ENCODE peak calls at places on chromosomes 5 and 9, in eight cellular contexts. One of them, this sample, is unnamed.

GRCh38 chr5:132422720-132423442 is 53.4 kb downstream of the SLC22A5 start:
- DNase-seq in stimulated activated CD4-positive, alpha-beta T cell treated with anti-CD3 and anti-CD28 coated beads, Interleukin-4, amount 100 ng/mL, for 24 hours: no peak
- DNase-seq in lung: no peak
- DNase-seq in psoas muscle: no peak
- DNase-seq in tibial artery: no peak
- DNase-seq in omental fat pad: no peak
- DNase-seq in H7: no peak
- DNase-seq in HAP-1: peak; percentile 59
- DNase-seq in this sample: no peak

GRCh38 chr9:28539432-28539831 is 966.2 kb upstream of the C9orf72 start:
- DNase-seq in stimulated activated CD4-positive, alpha-beta T cell treated with anti-CD3 and anti-CD28 coated beads, Interleukin-4, amount 100 ng/mL, for 24 hours: no peak
- DNase-seq in lung: no peak
- DNase-seq in psoas muscle: no peak
- DNase-seq in tibial artery: no peak
- DNase-seq in omental fat pad: no peak
- DNase-seq in H7: no peak
- DNase-seq in HAP-1: no peak
- DNase-seq in this sample: no peak

GRCh38 chr9:121634800-121635261 is 16.6 kb upstream of the DAB2IP start:
- DNase-seq in stimulated activated CD4-positive, alpha-beta T cell treated with anti-CD3 and anti-CD28 coated beads, Interleukin-4, amount 100 ng/mL, for 24 hours: no peak
- DNase-seq in lung: no peak
- DNase-seq in psoas muscle: no peak
- DNase-seq in tibial artery: no peak
- DNase-seq in omental fat pad: no peak
- DNase-seq in H7: peak; percentile 94
- DNase-seq in HAP-1: peak; percentile 62
- DNase-seq in this sample: no peak

GRCh38 chr5:168790037-168790635 is 211.0 kb upstream of the PANK3 start:
- DNase-seq in stimulated activated CD4-positive, alpha-beta T cell treated with anti-CD3 and anti-CD28 coated beads, Interleukin-4, amount 100 ng/mL, for 24 hours: no peak
- DNase-seq in lung: no peak
- DNase-seq in psoas muscle: no peak
- DNase-seq in tibial artery: peak; percentile 82
- DNase-seq in omental fat pad: no peak
- DNase-seq in H7: no peak
- DNase-seq in HAP-1: no peak
- DNase-seq in this sample: peak; percentile 18

GRCh38 chr9:92655366-92655765 is 14.6 kb downstream of the IPPK start:
- DNase-seq in stimulated activated CD4-positive, alpha-beta T cell treated with anti-CD3 and anti-CD28 coated beads, Interleukin-4, amount 100 ng/mL, for 24 hours: no peak
- DNase-seq in lung: no peak
- DNase-seq in psoas muscle: no peak
- DNase-seq in tibial artery: no peak
- DNase-seq in omental fat pad: no peak
- DNase-seq in H7: peak; percentile 24
- DNase-seq in HAP-1: no peak
- DNase-seq in this sample: no peak

GRCh38 chr5:149289307-149289706 is 17.6 kb downstream of the AFAP1L1 start:
- DNase-seq in stimulated activated CD4-positive, alpha-beta T cell treated with anti-CD3 and anti-CD28 coated beads, Interleukin-4, amount 100 ng/mL, for 24 hours: no peak
- DNase-seq in lung: no peak
- DNase-seq in psoas muscle: no peak
- DNase-seq in tibial artery: no peak
- DNase-seq in omental fat pad: no peak
- DNase-seq in H7: no peak
- DNase-seq in HAP-1: no peak
- DNase-seq in this sample: no peak

GRCh38 chr5:393846-394275 is 49.1 kb upstream of the EXOC3 start:
- DNase-seq in stimulated activated CD4-positive, alpha-beta T cell treated with anti-CD3 and anti-CD28 coated beads, Interleukin-4, amount 100 ng/mL, for 24 hours: no peak
- DNase-seq in lung: no peak
- DNase-seq in psoas muscle: no peak
- DNase-seq in tibial artery: peak; percentile 29
- DNase-seq in omental fat pad: no peak
- DNase-seq in H7: peak; percentile 53
- DNase-seq in HAP-1: no peak
- DNase-seq in this sample: no peak

GRCh38 chr5:141753971-141754713 is 72.1 kb upstream of the ARAP3 start:
- DNase-seq in stimulated activated CD4-positive, alpha-beta T cell treated with anti-CD3 and anti-CD28 coated beads, Interleukin-4, amount 100 ng/mL, for 24 hours: no peak
- DNase-seq in lung: no peak
- DNase-seq in psoas muscle: no peak
- DNase-seq in tibial artery: no peak
- DNase-seq in omental fat pad: no peak
- DNase-seq in H7: peak; percentile 89
- DNase-seq in HAP-1: peak; percentile 70
- DNase-seq in this sample: peak; percentile 23

GRCh38 chr5:41985945-41986344 is 60.9 kb downstream of the FBXO4 start:
- DNase-seq in stimulated activated CD4-positive, alpha-beta T cell treated with anti-CD3 and anti-CD28 coated beads, Interleukin-4, amount 100 ng/mL, for 24 hours: no peak
- DNase-seq in lung: no peak
- DNase-seq in psoas muscle: no peak
- DNase-seq in tibial artery: no peak
- DNase-seq in omental fat pad: no peak
- DNase-seq in H7: no peak
- DNase-seq in HAP-1: no peak
- DNase-seq in this sample: no peak

GRCh38 chr9:130138791-130139190 is 33.4 kb upstream of the NCS1 start:
- DNase-seq in stimulated activated CD4-positive, alpha-beta T cell treated with anti-CD3 and anti-CD28 coated beads, Interleukin-4, amount 100 ng/mL, for 24 hours: no peak
- DNase-seq in lung: peak; percentile 42
- DNase-seq in psoas muscle: peak; percentile 58
- DNase-seq in tibial artery: peak; percentile 82
- DNase-seq in omental fat pad: peak; percentile 35
- DNase-seq in H7: peak; percentile 59
- DNase-seq in HAP-1: no peak
- DNase-seq in this sample: peak; percentile 72

GRCh38 chr5:114450516-114450909 is 88.6 kb downstream of the KCNN2 start:
- DNase-seq in stimulated activated CD4-positive, alpha-beta T cell treated with anti-CD3 and anti-CD28 coated beads, Interleukin-4, amount 100 ng/mL, for 24 hours: no peak
- DNase-seq in lung: no peak
- DNase-seq in psoas muscle: no peak
- DNase-seq in tibial artery: no peak
- DNase-seq in omental fat pad: no peak
- DNase-seq in H7: no peak
- DNase-seq in HAP-1: no peak
- DNase-seq in this sample: no peak

GRCh38 chr5:176178789-176179188 is 59.4 kb upstream of the SIMC1 start:
- DNase-seq in stimulated activated CD4-positive, alpha-beta T cell treated with anti-CD3 and anti-CD28 coated beads, Interleukin-4, amount 100 ng/mL, for 24 hours: no peak
- DNase-seq in lung: no peak
- DNase-seq in psoas muscle: no peak
- DNase-seq in tibial artery: no peak
- DNase-seq in omental fat pad: no peak
- DNase-seq in H7: no peak
- DNase-seq in HAP-1: no peak
- DNase-seq in this sample: no peak

GRCh38 chr9:26975728-26976707 is 19.8 kb downstream of the IFT74 start:
- DNase-seq in stimulated activated CD4-positive, alpha-beta T cell treated with anti-CD3 and anti-CD28 coated beads, Interleukin-4, amount 100 ng/mL, for 24 hours: peak; percentile 9
- DNase-seq in lung: no peak
- DNase-seq in psoas muscle: no peak
- DNase-seq in tibial artery: no peak
- DNase-seq in omental fat pad: no peak
- DNase-seq in H7: peak; percentile 23
- DNase-seq in HAP-1: peak; percentile 18
- DNase-seq in this sample: no peak

GRCh38 chr9:93259490-93260289 is 75.8 kb downstream of the WNK2 start:
- DNase-seq in stimulated activated CD4-positive, alpha-beta T cell treated with anti-CD3 and anti-CD28 coated beads, Interleukin-4, amount 100 ng/mL, for 24 hours: no peak
- DNase-seq in lung: no peak
- DNase-seq in psoas muscle: peak; percentile 12
- DNase-seq in tibial artery: peak; percentile 54
- DNase-seq in omental fat pad: no peak
- DNase-seq in H7: peak; percentile 39
- DNase-seq in HAP-1: peak; percentile 6
- DNase-seq in this sample: no peak

GRCh38 chr5:157266286-157267007 is 524 bp downstream of the CYFIP2 start:
- DNase-seq in stimulated activated CD4-positive, alpha-beta T cell treated with anti-CD3 and anti-CD28 coated beads, Interleukin-4, amount 100 ng/mL, for 24 hours: peak; percentile 58
- DNase-seq in lung: no peak
- DNase-seq in psoas muscle: no peak
- DNase-seq in tibial artery: no peak
- DNase-seq in omental fat pad: no peak
- DNase-seq in H7: peak; percentile 81
- DNase-seq in HAP-1: peak; percentile 54
- DNase-seq in this sample: no peak

GRCh38 chr5:32261198-32261597 is 51.5 kb downstream of the MTMR12 start:
- DNase-seq in stimulated activated CD4-positive, alpha-beta T cell treated with anti-CD3 and anti-CD28 coated beads, Interleukin-4, amount 100 ng/mL, for 24 hours: peak; percentile 7
- DNase-seq in lung: no peak
- DNase-seq in psoas muscle: no peak
- DNase-seq in tibial artery: no peak
- DNase-seq in omental fat pad: no peak
- DNase-seq in H7: no peak
- DNase-seq in HAP-1: no peak
- DNase-seq in this sample: no peak

GRCh38 chr5:168647083-168647482 is 67.9 kb upstream of the PANK3 start:
- DNase-seq in stimulated activated CD4-positive, alpha-beta T cell treated with anti-CD3 and anti-CD28 coated beads, Interleukin-4, amount 100 ng/mL, for 24 hours: no peak
- DNase-seq in lung: no peak
- DNase-seq in psoas muscle: no peak
- DNase-seq in tibial artery: no peak
- DNase-seq in omental fat pad: no peak
- DNase-seq in H7: no peak
- DNase-seq in HAP-1: no peak
- DNase-seq in this sample: no peak

GRCh38 chr9:31908158-31908890 is 476.1 kb upstream of the ACO1 start:
- DNase-seq in stimulated activated CD4-positive, alpha-beta T cell treated with anti-CD3 and anti-CD28 coated beads, Interleukin-4, amount 100 ng/mL, for 24 hours: no peak
- DNase-seq in lung: no peak
- DNase-seq in psoas muscle: no peak
- DNase-seq in tibial artery: no peak
- DNase-seq in omental fat pad: no peak
- DNase-seq in H7: no peak
- DNase-seq in HAP-1: no peak
- DNase-seq in this sample: no peak

GRCh38 chr5:110439280-110439679 is 287.2 kb downstream of the TMEM232 start:
- DNase-seq in stimulated activated CD4-positive, alpha-beta T cell treated with anti-CD3 and anti-CD28 coated beads, Interleukin-4, amount 100 ng/mL, for 24 hours: no peak
- DNase-seq in lung: no peak
- DNase-seq in psoas muscle: no peak
- DNase-seq in tibial artery: no peak
- DNase-seq in omental fat pad: no peak
- DNase-seq in H7: no peak
- DNase-seq in HAP-1: no peak
- DNase-seq in this sample: no peak

GRCh38 chr5:100797863-100798262 is 105.2 kb downstream of the ST8SIA4 start:
- DNase-seq in stimulated activated CD4-positive, alpha-beta T cell treated with anti-CD3 and anti-CD28 coated beads, Interleukin-4, amount 100 ng/mL, for 24 hours: no peak
- DNase-seq in lung: no peak
- DNase-seq in psoas muscle: no peak
- DNase-seq in tibial artery: no peak
- DNase-seq in omental fat pad: no peak
- DNase-seq in H7: no peak
- DNase-seq in HAP-1: no peak
- DNase-seq in this sample: no peak

GRCh38 chr9:27150758-27151431 is 41.9 kb downstream of the TEK start:
- DNase-seq in stimulated activated CD4-positive, alpha-beta T cell treated with anti-CD3 and anti-CD28 coated beads, Interleukin-4, amount 100 ng/mL, for 24 hours: no peak
- DNase-seq in lung: no peak
- DNase-seq in psoas muscle: no peak
- DNase-seq in tibial artery: no peak
- DNase-seq in omental fat pad: no peak
- DNase-seq in H7: no peak
- DNase-seq in HAP-1: no peak
- DNase-seq in this sample: no peak

GRCh38 chr9:74644015-74644414 is 146.9 kb downstream of the RORB start:
- DNase-seq in stimulated activated CD4-positive, alpha-beta T cell treated with anti-CD3 and anti-CD28 coated beads, Interleukin-4, amount 100 ng/mL, for 24 hours: no peak
- DNase-seq in lung: no peak
- DNase-seq in psoas muscle: no peak
- DNase-seq in tibial artery: no peak
- DNase-seq in omental fat pad: no peak
- DNase-seq in H7: no peak
- DNase-seq in HAP-1: no peak
- DNase-seq in this sample: no peak

GRCh38 chr5:52077941-52078825 is 694.9 kb downstream of the ISL1 start:
- DNase-seq in stimulated activated CD4-positive, alpha-beta T cell treated with anti-CD3 and anti-CD28 coated beads, Interleukin-4, amount 100 ng/mL, for 24 hours: no peak
- DNase-seq in lung: no peak
- DNase-seq in psoas muscle: no peak
- DNase-seq in tibial artery: no peak
- DNase-seq in omental fat pad: no peak
- DNase-seq in H7: peak; percentile 16
- DNase-seq in HAP-1: peak; percentile 15
- DNase-seq in this sample: no peak

GRCh38 chr5:23730023-23730422 is 222.6 kb downstream of the PRDM9 start:
- DNase-seq in stimulated activated CD4-positive, alpha-beta T cell treated with anti-CD3 and anti-CD28 coated beads, Interleukin-4, amount 100 ng/mL, for 24 hours: no peak
- DNase-seq in lung: no peak
- DNase-seq in psoas muscle: no peak
- DNase-seq in tibial artery: no peak
- DNase-seq in omental fat pad: no peak
- DNase-seq in H7: no peak
- DNase-seq in HAP-1: no peak
- DNase-seq in this sample: no peak

GRCh38 chr5:51388488-51389325 is 5.5 kb downstream of the ISL1 start:
- DNase-seq in stimulated activated CD4-positive, alpha-beta T cell treated with anti-CD3 and anti-CD28 coated beads, Interleukin-4, amount 100 ng/mL, for 24 hours: no peak
- DNase-seq in lung: no peak
- DNase-seq in psoas muscle: no peak
- DNase-seq in tibial artery: no peak
- DNase-seq in omental fat pad: no peak
- DNase-seq in H7: no peak
- DNase-seq in HAP-1: no peak
- DNase-seq in this sample: no peak

GRCh38 chr9:22211588-22212360 is 202.7 kb upstream of the CDKN2B start:
- DNase-seq in stimulated activated CD4-positive, alpha-beta T cell treated with anti-CD3 and anti-CD28 coated beads, Interleukin-4, amount 100 ng/mL, for 24 hours: no peak
- DNase-seq in lung: no peak
- DNase-seq in psoas muscle: no peak
- DNase-seq in tibial artery: no peak
- DNase-seq in omental fat pad: no peak
- DNase-seq in H7: no peak
- DNase-seq in HAP-1: no peak
- DNase-seq in this sample: peak; percentile 7

GRCh38 chr5:78475370-78475769 is 115.0 kb downstream of the SCAMP1 start:
- DNase-seq in stimulated activated CD4-positive, alpha-beta T cell treated with anti-CD3 and anti-CD28 coated beads, Interleukin-4, amount 100 ng/mL, for 24 hours: no peak
- DNase-seq in lung: no peak
- DNase-seq in psoas muscle: no peak
- DNase-seq in tibial artery: no peak
- DNase-seq in omental fat pad: no peak
- DNase-seq in H7: no peak
- DNase-seq in HAP-1: no peak
- DNase-seq in this sample: no peak

GRCh38 chr9:123749580-123750202 is 180.2 kb downstream of the DENND1A start:
- DNase-seq in stimulated activated CD4-positive, alpha-beta T cell treated with anti-CD3 and anti-CD28 coated beads, Interleukin-4, amount 100 ng/mL, for 24 hours: no peak
- DNase-seq in lung: no peak
- DNase-seq in psoas muscle: no peak
- DNase-seq in tibial artery: no peak
- DNase-seq in omental fat pad: no peak
- DNase-seq in H7: peak; percentile 31
- DNase-seq in HAP-1: no peak
- DNase-seq in this sample: no peak

GRCh38 chr9:20292002-20292401 is 330.3 kb downstream of the MLLT3 start:
- DNase-seq in stimulated activated CD4-positive, alpha-beta T cell treated with anti-CD3 and anti-CD28 coated beads, Interleukin-4, amount 100 ng/mL, for 24 hours: no peak
- DNase-seq in lung: no peak
- DNase-seq in psoas muscle: no peak
- DNase-seq in tibial artery: no peak
- DNase-seq in omental fat pad: no peak
- DNase-seq in H7: peak; percentile 25
- DNase-seq in HAP-1: peak; percentile 56
- DNase-seq in this sample: no peak

GRCh38 chr5:110262754-110263153 is 463.7 kb downstream of the TMEM232 start:
- DNase-seq in stimulated activated CD4-positive, alpha-beta T cell treated with anti-CD3 and anti-CD28 coated beads, Interleukin-4, amount 100 ng/mL, for 24 hours: no peak
- DNase-seq in lung: no peak
- DNase-seq in psoas muscle: no peak
- DNase-seq in tibial artery: no peak
- DNase-seq in omental fat pad: no peak
- DNase-seq in H7: no peak
- DNase-seq in HAP-1: no peak
- DNase-seq in this sample: no peak

GRCh38 chr5:146137967-146138403 is 32.6 kb upstream of the PLAC8L1 start:
- DNase-seq in stimulated activated CD4-positive, alpha-beta T cell treated with anti-CD3 and anti-CD28 coated beads, Interleukin-4, amount 100 ng/mL, for 24 hours: no peak
- DNase-seq in lung: peak; percentile 48
- DNase-seq in psoas muscle: no peak
- DNase-seq in tibial artery: no peak
- DNase-seq in omental fat pad: no peak
- DNase-seq in H7: no peak
- DNase-seq in HAP-1: no peak
- DNase-seq in this sample: no peak

GRCh38 chr5:148002471-148002870 is 61.3 kb upstream of the SPINK5 start:
- DNase-seq in stimulated activated CD4-positive, alpha-beta T cell treated with anti-CD3 and anti-CD28 coated beads, Interleukin-4, amount 100 ng/mL, for 24 hours: no peak
- DNase-seq in lung: no peak
- DNase-seq in psoas muscle: no peak
- DNase-seq in tibial artery: no peak
- DNase-seq in omental fat pad: no peak
- DNase-seq in H7: no peak
- DNase-seq in HAP-1: no peak
- DNase-seq in this sample: no peak